ENCODE peak calls at places on chromosome 4, in nine cellular contexts. M is PC-9; B is activated CD8-positive, alpha-beta T cell treated with anti-CD3 and anti-CD28 coated beads, Interleukin-2, amount 10 ng/mL, durations not matched to agents 7 days and 5 days; N is MM.1S; U is frontal cortex; J is GM10248; Y is iPS DF 6.9; E is stimulated activated naive CD8-positive, alpha-beta T cell treated with anti-CD3 and anti-CD28 coated beads, Interleukin-15, amount 100 ng/mL, for 72 hours; L is uterus. V is an unnamed sample.

GRCh38 chr4:132227349-132228165 is 921.5 kb upstream of the PCDH10 start:
- DNase-seq in M (no peak), B (peak; percentile 20), N (no peak), U (no peak), J (no peak), Y (peak; percentile 67), E (peak; percentile 4), L (no peak), V (no peak)

GRCh38 chr4:25069014-25069413 is 38.3 kb upstream of the LGI2 start:
- DNase-seq in M (no peak), B (no peak), N (no peak), U (no peak), J (no peak), Y (no peak), E (no peak), L (no peak), V (no peak)

GRCh38 chr4:54498661-54499111 is 159.1 kb upstream of the KIT start:
- DNase-seq in M (peak; percentile 67), B (no peak), N (no peak), U (no peak), J (no peak), Y (no peak), E (no peak), L (no peak), V (no peak)

GRCh38 chr4:4590496-4590895 is 48.6 kb upstream of the STX18 start:
- DNase-seq in M (no peak), B (no peak), N (no peak), U (no peak), J (no peak), Y (no peak), E (no peak), L (no peak), V (no peak)

GRCh38 chr4:82620126-82620525 is 58.3 kb upstream of the TMEM150C start:
- DNase-seq in M (no peak), B (no peak), N (no peak), U (no peak), J (no peak), Y (no peak), E (no peak), L (no peak), V (no peak)

GRCh38 chr4:176726803-176727202 is 65.9 kb downstream of the VEGFC start:
- DNase-seq in M (no peak), B (no peak), N (peak; percentile 13), U (no peak), J (no peak), Y (no peak), E (no peak), L (no peak), V (no peak)

GRCh38 chr4:15003891-15004700 is 1.8 kb downstream of the CPEB2 start:
- DNase-seq in M (no peak), B (peak; percentile 55), N (peak; percentile 26), U (peak; percentile 14), J (peak; percentile 30), Y (no peak), E (peak; percentile 64), L (peak; percentile 37), V (no peak)

GRCh38 chr4:70818921-70819320 is 20.8 kb downstream of the GRSF1 start:
- DNase-seq in M (no peak), B (no peak), N (no peak), U (no peak), J (no peak), Y (no peak), E (no peak), L (no peak), V (no peak)

GRCh38 chr4:2302387-2303119 is 40.6 kb upstream of the MXD4 start:
- DNase-seq in M (no peak), B (no peak), N (no peak), U (no peak), J (no peak), Y (no peak), E (no peak), L (no peak), V (no peak)

GRCh38 chr4:54902261-54902660 is 223.1 kb downstream of the KDR start:
- DNase-seq in M (peak; percentile 48), B (no peak), N (no peak), U (no peak), J (no peak), Y (no peak), E (no peak), L (no peak), V (no peak)

GRCh38 chr4:8606966-8607365 is 14.4 kb downstream of the CPZ start:
- DNase-seq in M (no peak), B (no peak), N (no peak), U (no peak), J (no peak), Y (no peak), E (no peak), L (no peak), V (no peak)